ENCODE peak calls at places on chromosomes 6 and 20, in seven cellular contexts. One of them, this sample, is unnamed.

GRCh38 chr6:110878751-110879539 is 4.4 kb downstream of the AMD1 start:
- DNase-seq in astrocyte of the spinal cord: peak
- DNase-seq in activated gamma-delta T cell treated with Interleukin-2 at 50 U/mL for 16 hours: no peak
- DNase-seq in ascending aorta: no peak
- DNase-seq in pancreas: no peak
- DNase-seq in posterior cingulate gyrus: peak
- DNase-seq in HT1080: peak
- DNase-seq in this sample: no peak

GRCh38 chr20:50520222-50520877 is 10.2 kb downstream of the PTPN1 start:
- DNase-seq in astrocyte of the spinal cord: no peak
- DNase-seq in activated gamma-delta T cell treated with Interleukin-2 at 50 U/mL for 16 hours: peak
- DNase-seq in ascending aorta: no peak
- DNase-seq in pancreas: no peak
- DNase-seq in posterior cingulate gyrus: no peak
- DNase-seq in HT1080: no peak
- DNase-seq in this sample: no peak

GRCh38 chr20:46559001-46559400 is 8.5 kb upstream of the OCSTAMP start:
- DNase-seq in astrocyte of the spinal cord: no peak
- DNase-seq in activated gamma-delta T cell treated with Interleukin-2 at 50 U/mL for 16 hours: no peak
- DNase-seq in ascending aorta: no peak
- DNase-seq in pancreas: no peak
- DNase-seq in posterior cingulate gyrus: no peak
- DNase-seq in HT1080: no peak
- DNase-seq in this sample: no peak

GRCh38 chr6:36783603-36784378 is 55.5 kb downstream of the CPNE5 start:
- DNase-seq in astrocyte of the spinal cord: no peak
- DNase-seq in activated gamma-delta T cell treated with Interleukin-2 at 50 U/mL for 16 hours: no peak
- DNase-seq in ascending aorta: no peak
- DNase-seq in pancreas: no peak
- DNase-seq in posterior cingulate gyrus: no peak
- DNase-seq in HT1080: no peak
- DNase-seq in this sample: no peak

GRCh38 chr6:69796081-69796626 is 656 bp downstream of the LMBRD1 start:
- DNase-seq in astrocyte of the spinal cord: peak
- DNase-seq in activated gamma-delta T cell treated with Interleukin-2 at 50 U/mL for 16 hours: peak
- DNase-seq in ascending aorta: peak
- DNase-seq in pancreas: peak
- DNase-seq in posterior cingulate gyrus: no peak
- DNase-seq in HT1080: peak
- DNase-seq in this sample: peak

GRCh38 chr6:35166160-35166919 is 25.2 kb upstream of the TCP11 start:
- DNase-seq in astrocyte of the spinal cord: no peak
- DNase-seq in activated gamma-delta T cell treated with Interleukin-2 at 50 U/mL for 16 hours: no peak
- DNase-seq in ascending aorta: no peak
- DNase-seq in pancreas: no peak
- DNase-seq in posterior cingulate gyrus: no peak
- DNase-seq in HT1080: no peak
- DNase-seq in this sample: no peak

GRCh38 chr20:4613718-4614620 is 107.7 kb upstream of the PRND start:
- DNase-seq in astrocyte of the spinal cord: peak
- DNase-seq in activated gamma-delta T cell treated with Interleukin-2 at 50 U/mL for 16 hours: peak
- DNase-seq in ascending aorta: no peak
- DNase-seq in pancreas: peak
- DNase-seq in posterior cingulate gyrus: peak
- DNase-seq in HT1080: peak
- DNase-seq in this sample: peak

GRCh38 chr20:64166712-64167615 is 2.7 kb downstream of the MYT1 start:
- DNase-seq in astrocyte of the spinal cord: no peak
- DNase-seq in activated gamma-delta T cell treated with Interleukin-2 at 50 U/mL for 16 hours: no peak
- DNase-seq in ascending aorta: no peak
- DNase-seq in pancreas: no peak
- DNase-seq in posterior cingulate gyrus: no peak
- DNase-seq in HT1080: no peak
- DNase-seq in this sample: no peak

GRCh38 chr6:11450061-11450460 is 87.5 kb upstream of the TMEM170B start:
- DNase-seq in astrocyte of the spinal cord: no peak
- DNase-seq in activated gamma-delta T cell treated with Interleukin-2 at 50 U/mL for 16 hours: no peak
- DNase-seq in ascending aorta: no peak
- DNase-seq in pancreas: no peak
- DNase-seq in posterior cingulate gyrus: no peak
- DNase-seq in HT1080: no peak
- DNase-seq in this sample: no peak

GRCh38 chr6:167031082-167031709 is 32.0 kb downstream of the CEP43 start:
- DNase-seq in astrocyte of the spinal cord: no peak
- DNase-seq in activated gamma-delta T cell treated with Interleukin-2 at 50 U/mL for 16 hours: no peak
- DNase-seq in ascending aorta: no peak
- DNase-seq in pancreas: no peak
- DNase-seq in posterior cingulate gyrus: no peak
- DNase-seq in HT1080: no peak
- DNase-seq in this sample: no peak

GRCh38 chr6:134892362-134892761 is 57.5 kb downstream of the ALDH8A1 start:
- DNase-seq in astrocyte of the spinal cord: no peak
- DNase-seq in activated gamma-delta T cell treated with Interleukin-2 at 50 U/mL for 16 hours: no peak
- DNase-seq in ascending aorta: no peak
- DNase-seq in pancreas: no peak
- DNase-seq in posterior cingulate gyrus: no peak
- DNase-seq in HT1080: no peak
- DNase-seq in this sample: no peak

GRCh38 chr6:130466052-130466743 is 100.4 kb downstream of the TMEM200A start:
- DNase-seq in astrocyte of the spinal cord: peak
- DNase-seq in activated gamma-delta T cell treated with Interleukin-2 at 50 U/mL for 16 hours: no peak
- DNase-seq in ascending aorta: no peak
- DNase-seq in pancreas: no peak
- DNase-seq in posterior cingulate gyrus: no peak
- DNase-seq in HT1080: no peak
- DNase-seq in this sample: no peak

GRCh38 chr20:24866008-24866407 is 83.1 kb upstream of the CST7 start:
- DNase-seq in astrocyte of the spinal cord: no peak
- DNase-seq in activated gamma-delta T cell treated with Interleukin-2 at 50 U/mL for 16 hours: no peak
- DNase-seq in ascending aorta: no peak
- DNase-seq in pancreas: no peak
- DNase-seq in posterior cingulate gyrus: no peak
- DNase-seq in HT1080: peak
- DNase-seq in this sample: no peak

GRCh38 chr20:62741701-62742491 is 33.3 kb downstream of the NTSR1 start:
- DNase-seq in astrocyte of the spinal cord: no peak
- DNase-seq in activated gamma-delta T cell treated with Interleukin-2 at 50 U/mL for 16 hours: no peak
- DNase-seq in ascending aorta: no peak
- DNase-seq in pancreas: no peak
- DNase-seq in posterior cingulate gyrus: peak
- DNase-seq in HT1080: no peak
- DNase-seq in this sample: no peak

GRCh38 chr20:61764471-61765020 is 301.1 kb downstream of the TAF4 start:
- DNase-seq in astrocyte of the spinal cord: no peak
- DNase-seq in activated gamma-delta T cell treated with Interleukin-2 at 50 U/mL for 16 hours: no peak
- DNase-seq in ascending aorta: no peak
- DNase-seq in pancreas: no peak
- DNase-seq in posterior cingulate gyrus: no peak
- DNase-seq in HT1080: no peak
- DNase-seq in this sample: no peak

GRCh38 chr6:27894839-27895762 is 17.1 kb downstream of the OR2B2 start:
- DNase-seq in astrocyte of the spinal cord: peak
- DNase-seq in activated gamma-delta T cell treated with Interleukin-2 at 50 U/mL for 16 hours: peak
- DNase-seq in ascending aorta: peak
- DNase-seq in pancreas: peak
- DNase-seq in posterior cingulate gyrus: no peak
- DNase-seq in HT1080: peak
- DNase-seq in this sample: peak

GRCh38 chr6:95094751-95095150 is 482.6 kb upstream of the MANEA start:
- DNase-seq in astrocyte of the spinal cord: peak
- DNase-seq in activated gamma-delta T cell treated with Interleukin-2 at 50 U/mL for 16 hours: no peak
- DNase-seq in ascending aorta: no peak
- DNase-seq in pancreas: no peak
- DNase-seq in posterior cingulate gyrus: no peak
- DNase-seq in HT1080: peak
- DNase-seq in this sample: no peak

GRCh38 chr20:38748863-38749153 is 548 bp downstream of the ACTR5 start:
- DNase-seq in astrocyte of the spinal cord: no peak
- DNase-seq in activated gamma-delta T cell treated with Interleukin-2 at 50 U/mL for 16 hours: peak
- DNase-seq in ascending aorta: no peak
- DNase-seq in pancreas: no peak
- DNase-seq in posterior cingulate gyrus: no peak
- DNase-seq in HT1080: no peak
- DNase-seq in this sample: no peak

GRCh38 chr6:75345413-75345812 is 60.8 kb upstream of the TMEM30A start:
- DNase-seq in astrocyte of the spinal cord: no peak
- DNase-seq in activated gamma-delta T cell treated with Interleukin-2 at 50 U/mL for 16 hours: no peak
- DNase-seq in ascending aorta: no peak
- DNase-seq in pancreas: no peak
- DNase-seq in posterior cingulate gyrus: no peak
- DNase-seq in HT1080: no peak
- DNase-seq in this sample: no peak